ENCODE peak calls at places on chromosome 9, in seven cellular contexts. One of them, this sample, is unnamed.

GRCh38 chr9:21744874-21745273 is 57.6 kb upstream of the MTAP start:
- DNase-seq in IMR-90: peak
- DNase-seq in H9: no peak
- DNase-seq in astrocyte: no peak
- DNase-seq in neuronal stem cell: no peak
- DNase-seq in HCT116: no peak
- DNase-seq in endothelial cell of umbilical vein: no peak
- DNase-seq in this sample: peak

GRCh38 chr9:134267305-134268265 is 58.7 kb upstream of the RXRA start:
- DNase-seq in IMR-90: no peak
- DNase-seq in H9: peak
- DNase-seq in astrocyte: no peak
- DNase-seq in neuronal stem cell: no peak
- DNase-seq in HCT116: no peak
- DNase-seq in endothelial cell of umbilical vein: no peak
- DNase-seq in this sample: no peak

GRCh38 chr9:111644195-111644772 is 13.2 kb downstream of the DNAJC25 start:
- DNase-seq in IMR-90: no peak
- DNase-seq in H9: no peak
- DNase-seq in astrocyte: no peak
- DNase-seq in neuronal stem cell: no peak
- DNase-seq in HCT116: no peak
- DNase-seq in endothelial cell of umbilical vein: no peak
- DNase-seq in this sample: no peak

GRCh38 chr9:93299418-93300174 is 115.7 kb downstream of the WNK2 start:
- DNase-seq in IMR-90: no peak
- DNase-seq in H9: no peak
- DNase-seq in astrocyte: no peak
- DNase-seq in neuronal stem cell: no peak
- DNase-seq in HCT116: no peak
- DNase-seq in endothelial cell of umbilical vein: no peak
- DNase-seq in this sample: no peak

GRCh38 chr9:129822825-129823162 is 1.1 kb downstream of the TOR1A start:
- DNase-seq in IMR-90: no peak
- DNase-seq in H9: no peak
- DNase-seq in astrocyte: no peak
- DNase-seq in neuronal stem cell: no peak
- DNase-seq in HCT116: no peak
- DNase-seq in endothelial cell of umbilical vein: no peak
- DNase-seq in this sample: no peak

GRCh38 chr9:112790231-112790774 is 39.7 kb downstream of the SNX30 start:
- DNase-seq in IMR-90: no peak
- DNase-seq in H9: no peak
- DNase-seq in astrocyte: peak
- DNase-seq in neuronal stem cell: no peak
- DNase-seq in HCT116: no peak
- DNase-seq in endothelial cell of umbilical vein: no peak
- DNase-seq in this sample: peak

GRCh38 chr9:82495884-82496777 is 507.6 kb downstream of the SPATA31D1 start:
- DNase-seq in IMR-90: no peak
- DNase-seq in H9: no peak
- DNase-seq in astrocyte: no peak
- DNase-seq in neuronal stem cell: no peak
- DNase-seq in HCT116: no peak
- DNase-seq in endothelial cell of umbilical vein: no peak
- DNase-seq in this sample: no peak

GRCh38 chr9:77488439-77489126 is 159.5 kb downstream of the GNA14 start:
- DNase-seq in IMR-90: peak
- DNase-seq in H9: peak
- DNase-seq in astrocyte: no peak
- DNase-seq in neuronal stem cell: no peak
- DNase-seq in HCT116: peak
- DNase-seq in endothelial cell of umbilical vein: peak
- DNase-seq in this sample: no peak

GRCh38 chr9:73038089-73038509 is 85.2 kb upstream of the ALDH1A1 start:
- DNase-seq in IMR-90: no peak
- DNase-seq in H9: no peak
- DNase-seq in astrocyte: no peak
- DNase-seq in neuronal stem cell: no peak
- DNase-seq in HCT116: no peak
- DNase-seq in endothelial cell of umbilical vein: no peak
- DNase-seq in this sample: no peak

GRCh38 chr9:79799691-79800345 is 228.1 kb downstream of the TLE4 start:
- DNase-seq in IMR-90: no peak
- DNase-seq in H9: no peak
- DNase-seq in astrocyte: peak
- DNase-seq in neuronal stem cell: no peak
- DNase-seq in HCT116: no peak
- DNase-seq in endothelial cell of umbilical vein: peak
- DNase-seq in this sample: no peak

GRCh38 chr9:121323449-121324151 is 46.5 kb downstream of the STOM start:
- DNase-seq in IMR-90: no peak
- DNase-seq in H9: no peak
- DNase-seq in astrocyte: no peak
- DNase-seq in neuronal stem cell: no peak
- DNase-seq in HCT116: no peak
- DNase-seq in endothelial cell of umbilical vein: no peak
- DNase-seq in this sample: no peak

DNA sequence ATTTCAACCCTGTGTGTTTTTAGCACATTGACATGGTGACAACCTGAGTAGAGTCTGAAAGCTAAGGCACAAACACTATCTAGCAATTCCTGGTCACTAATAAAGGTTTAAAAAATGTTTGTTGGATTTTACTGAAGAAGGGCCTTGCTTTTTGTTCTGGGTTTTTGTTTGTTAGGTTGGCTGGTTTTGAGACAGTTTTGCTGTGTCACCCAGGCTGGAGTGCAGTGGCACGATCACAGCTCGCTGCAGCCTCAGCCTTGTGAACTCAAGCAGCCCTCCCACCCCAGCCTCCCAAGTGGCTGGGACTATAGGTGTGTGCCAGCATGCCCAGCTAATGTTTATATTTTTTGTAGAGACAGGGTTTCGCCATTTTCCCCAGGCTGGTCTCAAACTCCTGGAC is 39.0 kb downstream of the PRKACG start:
- DNase-seq in IMR-90: no peak
- DNase-seq in H9: no peak
- DNase-seq in astrocyte: no peak
- DNase-seq in neuronal stem cell: no peak
- DNase-seq in HCT116: no peak
- DNase-seq in endothelial cell of umbilical vein: no peak
- DNase-seq in this sample: no peak
- H3K27ac ChIP-seq in IMR-90: no peak
- H3K27ac ChIP-seq in H9: no peak
- H3K27ac ChIP-seq in astrocyte: no peak
- H3K27ac ChIP-seq in neuronal stem cell: no peak
- H3K27ac ChIP-seq in HCT116: no peak
- H3K27ac ChIP-seq in endothelial cell of umbilical vein: no peak
- H3K27ac ChIP-seq in this sample: no peak

GRCh38 chr9:2260401-2261306 is 245.5 kb downstream of the SMARCA2 start:
- DNase-seq in IMR-90: peak
- DNase-seq in H9: no peak
- DNase-seq in astrocyte: peak
- DNase-seq in neuronal stem cell: no peak
- DNase-seq in HCT116: peak
- DNase-seq in endothelial cell of umbilical vein: peak
- DNase-seq in this sample: peak
- H2AFZ ChIP-seq in IMR-90: no peak
- H2AFZ ChIP-seq in H9: no peak
- H2AFZ ChIP-seq in astrocyte: peak
- H2AFZ ChIP-seq in neuronal stem cell: peak
- H2AFZ ChIP-seq in HCT116: peak
- H2AFZ ChIP-seq in endothelial cell of umbilical vein: peak
- H2AFZ ChIP-seq in this sample: peak

GRCh38 chr9:126516936-126517750 is 96.6 kb upstream of the LMX1B start:
- DNase-seq in IMR-90: peak
- DNase-seq in H9: peak
- DNase-seq in astrocyte: peak
- DNase-seq in neuronal stem cell: no peak
- DNase-seq in HCT116: peak
- DNase-seq in endothelial cell of umbilical vein: peak
- DNase-seq in this sample: peak
- H3K27ac ChIP-seq in IMR-90: peak
- H3K27ac ChIP-seq in H9: no peak
- H3K27ac ChIP-seq in astrocyte: no peak
- H3K27ac ChIP-seq in neuronal stem cell: peak
- H3K27ac ChIP-seq in HCT116: no peak
- H3K27ac ChIP-seq in endothelial cell of umbilical vein: no peak
- H3K27ac ChIP-seq in this sample: peak

GRCh38 chr9:131657456-131657855 is 82.4 kb downstream of the RAPGEF1 start:
- DNase-seq in IMR-90: no peak
- DNase-seq in H9: no peak
- DNase-seq in astrocyte: no peak
- DNase-seq in neuronal stem cell: no peak
- DNase-seq in HCT116: no peak
- DNase-seq in endothelial cell of umbilical vein: peak
- DNase-seq in this sample: no peak
- H2AFZ ChIP-seq in IMR-90: no peak
- H2AFZ ChIP-seq in H9: no peak
- H2AFZ ChIP-seq in astrocyte: no peak
- H2AFZ ChIP-seq in neuronal stem cell: no peak
- H2AFZ ChIP-seq in HCT116: no peak
- H2AFZ ChIP-seq in endothelial cell of umbilical vein: no peak
- H2AFZ ChIP-seq in this sample: no peak

GRCh38 chr9:16132513-16132912 is 579.7 kb downstream of the CCDC171 start:
- DNase-seq in IMR-90: peak
- DNase-seq in H9: no peak
- DNase-seq in astrocyte: peak
- DNase-seq in neuronal stem cell: no peak
- DNase-seq in HCT116: no peak
- DNase-seq in endothelial cell of umbilical vein: no peak
- DNase-seq in this sample: no peak

GRCh38 chr9:16135916-16136315 is 583.1 kb downstream of the CCDC171 start:
- DNase-seq in IMR-90: no peak
- DNase-seq in H9: no peak
- DNase-seq in astrocyte: no peak
- DNase-seq in neuronal stem cell: no peak
- DNase-seq in HCT116: no peak
- DNase-seq in endothelial cell of umbilical vein: no peak
- DNase-seq in this sample: no peak

GRCh38 chr9:16133032-16133431 is 580.2 kb downstream of the CCDC171 start:
- DNase-seq in IMR-90: no peak
- DNase-seq in H9: no peak
- DNase-seq in astrocyte: no peak
- DNase-seq in neuronal stem cell: no peak
- DNase-seq in HCT116: no peak
- DNase-seq in endothelial cell of umbilical vein: no peak
- DNase-seq in this sample: no peak

GRCh38 chr9:16133556-16134227 is 580.8 kb downstream of the CCDC171 start:
- DNase-seq in IMR-90: peak
- DNase-seq in H9: peak
- DNase-seq in astrocyte: peak
- DNase-seq in neuronal stem cell: peak
- DNase-seq in HCT116: peak
- DNase-seq in endothelial cell of umbilical vein: peak
- DNase-seq in this sample: peak

DNA sequence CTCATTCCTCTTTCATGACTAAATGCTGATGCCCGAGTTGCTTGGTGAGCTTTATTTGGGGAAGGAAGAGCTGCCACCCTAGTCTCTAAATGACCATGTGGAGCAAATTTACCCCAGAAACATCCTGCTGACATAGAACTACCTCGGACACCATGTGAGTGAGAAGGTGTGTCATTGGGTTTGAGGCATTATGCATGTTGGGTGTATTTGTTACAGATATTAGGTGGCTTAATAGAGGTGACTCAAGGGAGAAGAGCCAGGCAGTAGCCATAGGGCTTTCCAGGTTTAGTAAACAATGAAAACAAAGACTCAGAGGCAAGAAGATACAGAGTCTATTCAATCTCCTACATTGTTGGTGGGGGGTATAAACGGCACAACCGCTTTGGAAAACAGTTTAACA is 581.5 kb downstream of the CCDC171 start:
- DNase-seq in IMR-90: no peak
- DNase-seq in H9: no peak
- DNase-seq in astrocyte: no peak
- DNase-seq in neuronal stem cell: no peak
- DNase-seq in HCT116: no peak
- DNase-seq in endothelial cell of umbilical vein: no peak
- DNase-seq in this sample: no peak
- H3K27ac ChIP-seq in IMR-90: no peak
- H3K27ac ChIP-seq in H9: no peak
- H3K27ac ChIP-seq in astrocyte: peak
- H3K27ac ChIP-seq in neuronal stem cell: no peak
- H3K27ac ChIP-seq in HCT116: no peak
- H3K27ac ChIP-seq in endothelial cell of umbilical vein: no peak
- H3K27ac ChIP-seq in this sample: no peak

GRCh38 chr9:108743901-108744371 is 111.8 kb downstream of the ACTL7B start:
- DNase-seq in IMR-90: no peak
- DNase-seq in H9: no peak
- DNase-seq in astrocyte: no peak
- DNase-seq in neuronal stem cell: peak
- DNase-seq in HCT116: no peak
- DNase-seq in endothelial cell of umbilical vein: no peak
- DNase-seq in this sample: peak
- H2AFZ ChIP-seq in IMR-90: no peak
- H2AFZ ChIP-seq in H9: no peak
- H2AFZ ChIP-seq in astrocyte: no peak
- H2AFZ ChIP-seq in neuronal stem cell: no peak
- H2AFZ ChIP-seq in HCT116: peak
- H2AFZ ChIP-seq in endothelial cell of umbilical vein: no peak
- H2AFZ ChIP-seq in this sample: peak

GRCh38 chr9:98002808-98003207 is 19.7 kb downstream of the ANP32B start:
- DNase-seq in IMR-90: no peak
- DNase-seq in H9: no peak
- DNase-seq in astrocyte: no peak
- DNase-seq in neuronal stem cell: no peak
- DNase-seq in HCT116: no peak
- DNase-seq in endothelial cell of umbilical vein: no peak
- DNase-seq in this sample: no peak
- H3K27ac ChIP-seq in IMR-90: no peak
- H3K27ac ChIP-seq in H9: no peak
- H3K27ac ChIP-seq in astrocyte: no peak
- H3K27ac ChIP-seq in neuronal stem cell: no peak
- H3K27ac ChIP-seq in HCT116: no peak
- H3K27ac ChIP-seq in endothelial cell of umbilical vein: no peak
- H3K27ac ChIP-seq in this sample: no peak

GRCh38 chr9:18473551-18474279 is at the start of gene ADAMTSL1:
- DNase-seq in IMR-90: peak
- DNase-seq in H9: peak
- DNase-seq in astrocyte: peak
- DNase-seq in neuronal stem cell: peak
- DNase-seq in HCT116: no peak
- DNase-seq in endothelial cell of umbilical vein: peak
- DNase-seq in this sample: no peak
- H2AFZ ChIP-seq in IMR-90: peak
- H2AFZ ChIP-seq in H9: no peak
- H2AFZ ChIP-seq in astrocyte: peak
- H2AFZ ChIP-seq in neuronal stem cell: peak
- H2AFZ ChIP-seq in HCT116: no peak
- H2AFZ ChIP-seq in endothelial cell of umbilical vein: peak
- H2AFZ ChIP-seq in this sample: peak

DNA sequence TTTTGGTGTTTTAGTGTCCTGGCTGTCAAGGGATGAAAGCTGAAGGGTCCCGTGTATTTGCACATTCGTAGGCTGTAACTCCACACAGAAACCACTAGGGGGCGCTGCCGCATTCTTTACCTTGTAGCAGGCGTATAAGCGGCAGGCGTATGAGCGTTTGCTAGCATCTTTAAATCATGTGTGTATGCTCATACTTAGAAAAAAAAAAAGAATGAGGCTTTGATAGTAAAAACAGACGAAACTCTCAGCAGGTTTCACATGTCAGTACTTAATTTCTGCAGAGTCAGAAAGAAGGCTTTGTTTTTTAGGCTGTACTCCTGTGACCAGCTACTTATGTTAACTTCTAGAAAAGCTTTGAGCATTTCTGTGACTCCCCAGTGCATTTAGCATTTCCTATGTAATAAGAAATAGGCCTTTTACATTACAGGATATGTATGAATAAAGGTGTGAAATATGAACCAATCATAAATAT is 218.8 kb upstream of the ADAMTSL1 start:
- DNase-seq in IMR-90: peak
- DNase-seq in H9: peak
- DNase-seq in astrocyte: peak
- DNase-seq in neuronal stem cell: peak
- DNase-seq in HCT116: peak
- DNase-seq in endothelial cell of umbilical vein: peak
- DNase-seq in this sample: peak
- H3K27ac ChIP-seq in IMR-90: no peak
- H3K27ac ChIP-seq in H9: no peak
- H3K27ac ChIP-seq in astrocyte: no peak
- H3K27ac ChIP-seq in neuronal stem cell: no peak
- H3K27ac ChIP-seq in HCT116: no peak
- H3K27ac ChIP-seq in endothelial cell of umbilical vein: no peak
- H3K27ac ChIP-seq in this sample: no peak

This sample was measured in mammary epithelial cell.